ENCODE peak calls at places on chromosomes 13 and 19, in six cellular contexts. Z is cardiac muscle cell; O is keratinocyte; K is transverse colon; S is stimulated activated CD8-positive, alpha-beta memory T cell treated with anti-CD3 and anti-CD28 coated beads, Interleukin-7, amount 100 ng/mL, for 1 hour; T is neural progenitor cell. P is an unnamed sample.

GRCh38 chr13:112943309-112944125 is 25.5 kb upstream of the MCF2L start:
- DNase-seq in Z (peak), O (no peak), K (peak), S (no peak), T (peak), P (no peak)

GRCh38 chr13:59750860-59751259 is 412.9 kb downstream of the DIAPH3 start:
- DNase-seq in Z (peak), O (no peak), K (no peak), S (no peak), T (peak), P (no peak)

GRCh38 chr19:8085606-8086464 is 33.3 kb downstream of the CCL25 start:
- DNase-seq in Z (no peak), O (no peak), K (peak), S (no peak), T (peak), P (no peak)

GRCh38 chr13:22175815-22176214 is 504.9 kb downstream of the FGF9 start:
- DNase-seq in Z (no peak), O (no peak), K (no peak), S (no peak), T (no peak), P (no peak)

GRCh38 chr19:38744298-38744681 is at the start of gene CAPN12:
- DNase-seq in Z (no peak), O (no peak), K (no peak), S (no peak), T (no peak), P (no peak)

GRCh38 chr19:47730521-47730889 is 14.8 kb upstream of the NOP53 start:
- DNase-seq in Z (no peak), O (no peak), K (no peak), S (no peak), T (no peak), P (no peak)

GRCh38 chr13:37701972-37702371 is 103.4 kb upstream of the POSTN start:
- DNase-seq in Z (peak), O (no peak), K (no peak), S (no peak), T (no peak), P (peak)

GRCh38 chr19:19021115-19021514 is 12.2 kb downstream of the SUGP2 start:
- DNase-seq in Z (peak), O (no peak), K (no peak), S (no peak), T (no peak), P (peak)

GRCh38 chr19:3837922-3838321 is 30.9 kb downstream of the ZFR2 start:
- DNase-seq in Z (no peak), O (no peak), K (no peak), S (no peak), T (no peak), P (no peak)

GRCh38 chr19:6997679-6998445 is 23.4 kb downstream of the MBD3L2B start:
- DNase-seq in Z (peak), O (no peak), K (no peak), S (no peak), T (no peak), P (no peak)

GRCh38 chr13:34719060-34719875 is 222.8 kb upstream of the NBEA start:
- DNase-seq in Z (no peak), O (no peak), K (no peak), S (no peak), T (peak), P (no peak)

GRCh38 chr19:4229179-4229931 is at the start of gene EBI3:
- DNase-seq in Z (peak), O (no peak), K (peak), S (no peak), T (no peak), P (no peak)

GRCh38 chr13:46040763-46041162 is 11.8 kb downstream of the ZC3H13 start:
- DNase-seq in Z (no peak), O (no peak), K (no peak), S (no peak), T (no peak), P (no peak)

GRCh38 chr13:29454931-29455481 is 140.5 kb downstream of the SLC7A1 start:
- DNase-seq in Z (peak), O (peak), K (no peak), S (no peak), T (peak), P (no peak)

GRCh38 chr13:98097749-98098148 is 45.1 kb upstream of the FARP1 start:
- DNase-seq in Z (no peak), O (no peak), K (no peak), S (no peak), T (peak), P (no peak)

GRCh38 chr13:112624040-112624439 is 36.1 kb upstream of the TUBGCP3 start:
- DNase-seq in Z (no peak), O (no peak), K (no peak), S (no peak), T (no peak), P (no peak)

GRCh38 chr19:15124572-15125231 is 17.5 kb downstream of the SYDE1 start:
- DNase-seq in Z (no peak), O (no peak), K (peak), S (no peak), T (no peak), P (no peak)

GRCh38 chr13:83007226-83007625 is 875.0 kb downstream of the SLITRK1 start:
- DNase-seq in Z (no peak), O (no peak), K (no peak), S (no peak), T (no peak), P (no peak)

GRCh38 chr13:94956407-94957110 is 244.2 kb upstream of the SOX21 start:
- DNase-seq in Z (no peak), O (no peak), K (no peak), S (no peak), T (no peak), P (no peak)

GRCh38 chr13:100625447-100625846 is 36.9 kb upstream of the GGACT start:
- DNase-seq in Z (no peak), O (no peak), K (no peak), S (no peak), T (no peak), P (no peak)

GRCh38 chr13:98890186-98890585 is 87.7 kb downstream of the DOCK9 start:
- DNase-seq in Z (peak), O (peak), K (no peak), S (no peak), T (no peak), P (no peak)